ENCODE peak calls at places on chromosomes 1 and 21, in four cellular contexts. One of them, this sample, is unnamed.

GRCh38 chr1:41500781-41501518 is 16.5 kb upstream of the EDN2 start:
- DNase-seq in AG10803: no peak
- DNase-seq in fibroblast of lung: peak
- DNase-seq in GM04504: no peak
- DNase-seq in this sample: no peak

GRCh38 chr21:15730484-15731242 is 881 bp downstream of the USP25 start:
- DNase-seq in AG10803: no peak
- DNase-seq in fibroblast of lung: no peak
- DNase-seq in GM04504: no peak
- DNase-seq in this sample: no peak

GRCh38 chr1:51664412-51665240 is 47.7 kb downstream of the OSBPL9 start:
- DNase-seq in AG10803: peak
- DNase-seq in fibroblast of lung: peak
- DNase-seq in GM04504: no peak
- DNase-seq in this sample: no peak

GRCh38 chr1:53467391-53467790 is 8.2 kb downstream of the DMRTB1 start:
- DNase-seq in AG10803: no peak
- DNase-seq in fibroblast of lung: no peak
- DNase-seq in GM04504: no peak
- DNase-seq in this sample: no peak

GRCh38 chr1:27303509-27303908 is 18.5 kb upstream of the TMEM222 start:
- DNase-seq in AG10803: no peak
- DNase-seq in fibroblast of lung: no peak
- DNase-seq in GM04504: no peak
- DNase-seq in this sample: no peak

GRCh38 chr1:2310332-2311183 is 80.8 kb downstream of the MORN1 start:
- DNase-seq in AG10803: no peak
- DNase-seq in fibroblast of lung: no peak
- DNase-seq in GM04504: no peak
- DNase-seq in this sample: peak

GRCh38 chr1:204438628-204439027 is 27.0 kb upstream of the PPP1R15B start:
- DNase-seq in AG10803: peak
- DNase-seq in fibroblast of lung: peak
- DNase-seq in GM04504: peak
- DNase-seq in this sample: peak

GRCh38 chr21:31107151-31107785 is 69.0 kb upstream of the KRTAP19-8 start:
- DNase-seq in AG10803: no peak
- DNase-seq in fibroblast of lung: no peak
- DNase-seq in GM04504: no peak
- DNase-seq in this sample: no peak

GRCh38 chr1:53708687-53709086 is 30.3 kb downstream of the GLIS1 start:
- DNase-seq in AG10803: no peak
- DNase-seq in fibroblast of lung: no peak
- DNase-seq in GM04504: no peak
- DNase-seq in this sample: no peak

GRCh38 chr1:59163268-59164092 is 133.4 kb upstream of the FGGY start:
- DNase-seq in AG10803: peak
- DNase-seq in fibroblast of lung: peak
- DNase-seq in GM04504: peak
- DNase-seq in this sample: no peak

GRCh38 chr1:198491596-198491995 is 48.9 kb downstream of the ATP6V1G3 start:
- DNase-seq in AG10803: peak
- DNase-seq in fibroblast of lung: no peak
- DNase-seq in GM04504: no peak
- DNase-seq in this sample: no peak

GRCh38 chr1:172137703-172138102 is 282.8 kb upstream of the C1orf105 start:
- DNase-seq in AG10803: no peak
- DNase-seq in fibroblast of lung: no peak
- DNase-seq in GM04504: no peak
- DNase-seq in this sample: no peak

GRCh38 chr1:115432061-115432460 is 94.0 kb upstream of the NGF start:
- DNase-seq in AG10803: peak
- DNase-seq in fibroblast of lung: peak
- DNase-seq in GM04504: no peak
- DNase-seq in this sample: no peak

GRCh38 chr21:42086969-42087368 is 15.9 kb downstream of the UMODL1 start:
- DNase-seq in AG10803: no peak
- DNase-seq in fibroblast of lung: no peak
- DNase-seq in GM04504: no peak
- DNase-seq in this sample: no peak

GRCh38 chr1:69648486-69648885 is 80.8 kb downstream of the LRRC7 start:
- DNase-seq in AG10803: no peak
- DNase-seq in fibroblast of lung: no peak
- DNase-seq in GM04504: no peak
- DNase-seq in this sample: no peak

GRCh38 chr1:94240822-94241221 is 3.4 kb upstream of the ARHGAP29 start:
- DNase-seq in AG10803: no peak
- DNase-seq in fibroblast of lung: no peak
- DNase-seq in GM04504: no peak
- DNase-seq in this sample: no peak

GRCh38 chr1:92136316-92136715 is 56.2 kb downstream of the BTBD8 start:
- DNase-seq in AG10803: no peak
- DNase-seq in fibroblast of lung: peak
- DNase-seq in GM04504: no peak
- DNase-seq in this sample: no peak

GRCh38 chr1:223747838-223748335 is 35.5 kb downstream of the CAPN2 start:
- DNase-seq in AG10803: peak
- DNase-seq in fibroblast of lung: peak
- DNase-seq in GM04504: no peak
- DNase-seq in this sample: peak

GRCh38 chr1:30657131-30658013 is 66.0 kb downstream of the MATN1 start:
- DNase-seq in AG10803: no peak
- DNase-seq in fibroblast of lung: no peak
- DNase-seq in GM04504: no peak
- DNase-seq in this sample: no peak

GRCh38 chr21:40587786-40588353 is 259.1 kb downstream of the DSCAM start:
- DNase-seq in AG10803: no peak
- DNase-seq in fibroblast of lung: peak
- DNase-seq in GM04504: no peak
- DNase-seq in this sample: no peak

GRCh38 chr21:30986966-30987365 is 51.3 kb downstream of the KRTAP19-8 start:
- DNase-seq in AG10803: no peak
- DNase-seq in fibroblast of lung: no peak
- DNase-seq in GM04504: no peak
- DNase-seq in this sample: no peak

GRCh38 chr21:42849759-42850412 is 29.5 kb downstream of the WDR4 start:
- DNase-seq in AG10803: no peak
- DNase-seq in fibroblast of lung: no peak
- DNase-seq in GM04504: no peak
- DNase-seq in this sample: no peak

GRCh38 chr1:26280333-26281042 is 602 bp downstream of the SH3BGRL3 start:
- DNase-seq in AG10803: no peak
- DNase-seq in fibroblast of lung: peak
- DNase-seq in GM04504: no peak
- DNase-seq in this sample: peak